ENCODE peak calls at places on chromosomes 4 and X, in nine cellular contexts. One of them, this sample, is unnamed.

GRCh38 chr4:180106997-180107396 is 2136.2 kb upstream of the TENM3 start:
- DNase-seq in thyroid gland: no peak
- DNase-seq in neural crest cell: no peak
- DNase-seq in SK-N-SH: no peak
- DNase-seq in cardiac muscle cell: no peak
- DNase-seq in CD4-positive, alpha-beta T cell: no peak
- DNase-seq in GM06990: no peak
- DNase-seq in HL-60: no peak
- DNase-seq in progenitor cell of endocrine pancreas: no peak
- DNase-seq in this sample: no peak

GRCh38 chr4:147879676-147880075 is 147.8 kb downstream of the ARHGAP10 start:
- DNase-seq in thyroid gland: no peak
- DNase-seq in neural crest cell: no peak
- DNase-seq in SK-N-SH: no peak
- DNase-seq in cardiac muscle cell: no peak
- DNase-seq in CD4-positive, alpha-beta T cell: no peak
- DNase-seq in GM06990: no peak
- DNase-seq in HL-60: no peak
- DNase-seq in progenitor cell of endocrine pancreas: no peak
- DNase-seq in this sample: no peak

GRCh38 chrX:54045563-54046228 is 1.4 kb upstream of the PHF8 start:
- DNase-seq in thyroid gland: peak
- DNase-seq in neural crest cell: no peak
- DNase-seq in SK-N-SH: no peak
- DNase-seq in cardiac muscle cell: no peak
- DNase-seq in CD4-positive, alpha-beta T cell: no peak
- DNase-seq in GM06990: no peak
- DNase-seq in HL-60: no peak
- DNase-seq in progenitor cell of endocrine pancreas: no peak
- DNase-seq in this sample: no peak

GRCh38 chr4:7852568-7853185 is 87.0 kb downstream of the AFAP1 start:
- DNase-seq in thyroid gland: peak
- DNase-seq in neural crest cell: no peak
- DNase-seq in SK-N-SH: no peak
- DNase-seq in cardiac muscle cell: no peak
- DNase-seq in CD4-positive, alpha-beta T cell: no peak
- DNase-seq in GM06990: no peak
- DNase-seq in HL-60: no peak
- DNase-seq in progenitor cell of endocrine pancreas: no peak
- DNase-seq in this sample: no peak

GRCh38 chr4:178322524-178323183 is 880.4 kb upstream of the AGA start:
- DNase-seq in thyroid gland: no peak
- DNase-seq in neural crest cell: no peak
- DNase-seq in SK-N-SH: no peak
- DNase-seq in cardiac muscle cell: no peak
- DNase-seq in CD4-positive, alpha-beta T cell: no peak
- DNase-seq in GM06990: no peak
- DNase-seq in HL-60: no peak
- DNase-seq in progenitor cell of endocrine pancreas: no peak
- DNase-seq in this sample: no peak

GRCh38 chr4:61828960-61829359 is 628.8 kb downstream of the ADGRL3 start:
- DNase-seq in thyroid gland: no peak
- DNase-seq in neural crest cell: no peak
- DNase-seq in SK-N-SH: no peak
- DNase-seq in cardiac muscle cell: no peak
- DNase-seq in CD4-positive, alpha-beta T cell: no peak
- DNase-seq in GM06990: no peak
- DNase-seq in HL-60: no peak
- DNase-seq in progenitor cell of endocrine pancreas: no peak
- DNase-seq in this sample: no peak

GRCh38 chr4:113821851-113822250 is 60.3 kb upstream of the CAMK2D start:
- DNase-seq in thyroid gland: no peak
- DNase-seq in neural crest cell: no peak
- DNase-seq in SK-N-SH: no peak
- DNase-seq in cardiac muscle cell: no peak
- DNase-seq in CD4-positive, alpha-beta T cell: no peak
- DNase-seq in GM06990: no peak
- DNase-seq in HL-60: no peak
- DNase-seq in progenitor cell of endocrine pancreas: no peak
- DNase-seq in this sample: no peak

GRCh38 chr4:105434940-105435339 is 38.9 kb downstream of the PPA2 start:
- DNase-seq in thyroid gland: no peak
- DNase-seq in neural crest cell: no peak
- DNase-seq in SK-N-SH: no peak
- DNase-seq in cardiac muscle cell: no peak
- DNase-seq in CD4-positive, alpha-beta T cell: no peak
- DNase-seq in GM06990: no peak
- DNase-seq in HL-60: no peak
- DNase-seq in progenitor cell of endocrine pancreas: no peak
- DNase-seq in this sample: no peak

GRCh38 chrX:50081282-50081955 is 119.4 kb downstream of the AKAP4 start:
- DNase-seq in thyroid gland: peak
- DNase-seq in neural crest cell: no peak
- DNase-seq in SK-N-SH: peak
- DNase-seq in cardiac muscle cell: peak
- DNase-seq in CD4-positive, alpha-beta T cell: no peak
- DNase-seq in GM06990: no peak
- DNase-seq in HL-60: no peak
- DNase-seq in progenitor cell of endocrine pancreas: no peak
- DNase-seq in this sample: no peak

GRCh38 chrX:134004038-134004437 is 18.6 kb upstream of the GPC3 start:
- DNase-seq in thyroid gland: no peak
- DNase-seq in neural crest cell: no peak
- DNase-seq in SK-N-SH: no peak
- DNase-seq in cardiac muscle cell: no peak
- DNase-seq in CD4-positive, alpha-beta T cell: no peak
- DNase-seq in GM06990: no peak
- DNase-seq in HL-60: no peak
- DNase-seq in progenitor cell of endocrine pancreas: no peak
- DNase-seq in this sample: no peak

GRCh38 chr4:168585168-168586091 is 88.6 kb downstream of the PALLD start:
- DNase-seq in thyroid gland: peak
- DNase-seq in neural crest cell: peak
- DNase-seq in SK-N-SH: peak
- DNase-seq in cardiac muscle cell: peak
- DNase-seq in CD4-positive, alpha-beta T cell: no peak
- DNase-seq in GM06990: no peak
- DNase-seq in HL-60: no peak
- DNase-seq in progenitor cell of endocrine pancreas: peak
- DNase-seq in this sample: no peak

GRCh38 chrX:40012039-40012799 is 85.5 kb downstream of the BCOR start:
- DNase-seq in thyroid gland: peak
- DNase-seq in neural crest cell: no peak
- DNase-seq in SK-N-SH: no peak
- DNase-seq in cardiac muscle cell: no peak
- DNase-seq in CD4-positive, alpha-beta T cell: no peak
- DNase-seq in GM06990: no peak
- DNase-seq in HL-60: no peak
- DNase-seq in progenitor cell of endocrine pancreas: no peak
- DNase-seq in this sample: no peak

GRCh38 chr4:7719354-7720174 is 220.1 kb downstream of the AFAP1 start:
- DNase-seq in thyroid gland: peak
- DNase-seq in neural crest cell: peak
- DNase-seq in SK-N-SH: peak
- DNase-seq in cardiac muscle cell: peak
- DNase-seq in CD4-positive, alpha-beta T cell: peak
- DNase-seq in GM06990: no peak
- DNase-seq in HL-60: no peak
- DNase-seq in progenitor cell of endocrine pancreas: peak
- DNase-seq in this sample: peak

DNA sequence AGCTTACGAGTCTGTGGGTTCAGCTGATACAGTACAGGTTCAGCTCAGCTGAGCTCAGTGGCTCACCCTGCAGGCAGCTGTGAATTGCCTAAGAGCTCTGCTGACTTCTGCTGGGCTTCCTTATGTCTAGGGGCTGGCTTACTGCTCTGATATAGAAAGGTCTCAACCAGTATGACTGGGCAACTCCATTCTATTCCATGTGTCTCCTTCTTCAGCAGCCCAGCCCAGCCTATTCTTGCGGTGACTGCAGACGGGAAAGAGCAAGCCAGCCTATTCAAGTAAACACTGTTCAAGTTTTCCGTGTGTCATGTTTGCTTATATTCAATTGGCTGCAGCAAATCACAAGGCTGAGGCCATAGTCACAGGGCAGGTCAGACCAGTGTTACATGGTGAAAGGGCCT is 615.4 kb upstream of the ZFP42 start:
- DNase-seq in thyroid gland: no peak
- DNase-seq in neural crest cell: no peak
- DNase-seq in SK-N-SH: no peak
- DNase-seq in cardiac muscle cell: peak
- DNase-seq in CD4-positive, alpha-beta T cell: no peak
- DNase-seq in GM06990: no peak
- DNase-seq in HL-60: no peak
- DNase-seq in progenitor cell of endocrine pancreas: no peak
- DNase-seq in this sample: no peak
- TF ChIP-seq CTCF in thyroid gland: no peak
- TF ChIP-seq CTCF in neural crest cell: peak
- TF ChIP-seq CTCF in SK-N-SH: peak
- TF ChIP-seq CTCF in cardiac muscle cell: peak
- TF ChIP-seq CTCF in CD4-positive, alpha-beta T cell: no peak
- TF ChIP-seq CTCF in GM06990: no peak
- TF ChIP-seq CTCF in HL-60: no peak
- TF ChIP-seq CTCF in progenitor cell of endocrine pancreas: peak
- TF ChIP-seq CTCF in this sample: peak

GRCh38 chr4:165347647-165348569 is 20.4 kb downstream of the MSMO1 start:
- DNase-seq in thyroid gland: no peak
- DNase-seq in neural crest cell: no peak
- DNase-seq in SK-N-SH: no peak
- DNase-seq in cardiac muscle cell: no peak
- DNase-seq in CD4-positive, alpha-beta T cell: no peak
- DNase-seq in GM06990: no peak
- DNase-seq in HL-60: no peak
- DNase-seq in progenitor cell of endocrine pancreas: no peak
- DNase-seq in this sample: no peak

GRCh38 chr4:165345663-165346417 is 18.4 kb downstream of the MSMO1 start:
- DNase-seq in thyroid gland: no peak
- DNase-seq in neural crest cell: no peak
- DNase-seq in SK-N-SH: no peak
- DNase-seq in cardiac muscle cell: no peak
- DNase-seq in CD4-positive, alpha-beta T cell: no peak
- DNase-seq in GM06990: no peak
- DNase-seq in HL-60: no peak
- DNase-seq in progenitor cell of endocrine pancreas: no peak
- DNase-seq in this sample: no peak

GRCh38 chr4:165355900-165356300 is 22.9 kb upstream of the CPE start:
- DNase-seq in thyroid gland: peak
- DNase-seq in neural crest cell: peak
- DNase-seq in SK-N-SH: peak
- DNase-seq in cardiac muscle cell: peak
- DNase-seq in CD4-positive, alpha-beta T cell: no peak
- DNase-seq in GM06990: no peak
- DNase-seq in HL-60: no peak
- DNase-seq in progenitor cell of endocrine pancreas: no peak
- DNase-seq in this sample: no peak

DNA sequence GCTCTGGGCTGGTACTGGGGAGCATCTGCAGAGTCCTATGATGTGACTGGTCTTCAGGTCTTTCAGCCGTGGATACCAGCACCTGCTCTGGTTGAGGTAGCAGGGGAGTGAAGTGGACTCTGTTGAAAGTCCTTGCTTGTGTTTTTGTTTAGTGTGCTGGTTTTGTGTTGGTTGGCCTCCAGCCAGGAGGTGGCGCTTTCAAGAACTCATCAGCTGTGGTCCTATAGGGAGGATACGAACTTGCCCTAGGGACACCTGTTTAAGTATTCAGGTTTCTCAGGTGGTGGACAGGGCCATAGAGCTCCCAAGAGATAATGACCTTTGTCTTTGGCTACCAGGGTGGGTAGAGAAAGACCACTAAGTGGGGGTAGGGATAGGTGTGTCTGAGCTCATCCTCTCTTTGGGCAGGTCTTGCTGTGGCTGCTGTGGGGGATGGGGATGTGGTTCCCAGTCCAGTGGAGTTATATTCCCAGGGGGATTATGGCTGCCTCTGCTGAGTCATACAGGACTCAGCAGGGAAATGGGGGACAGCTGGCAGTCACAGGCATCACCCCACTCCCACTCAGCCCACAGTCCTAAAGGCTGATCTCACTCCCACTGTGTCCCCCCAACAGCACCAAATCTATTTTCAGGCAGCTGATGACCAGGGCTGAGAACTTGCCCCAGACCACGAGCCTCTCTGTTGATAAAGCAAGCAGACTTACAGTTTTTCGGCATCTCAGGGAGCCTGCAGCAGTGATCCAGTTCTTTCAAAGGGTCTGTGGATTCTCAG is 24.1 kb downstream of the MSMO1 start:
- DNase-seq in thyroid gland: peak
- DNase-seq in neural crest cell: no peak
- DNase-seq in SK-N-SH: no peak
- DNase-seq in cardiac muscle cell: no peak
- DNase-seq in CD4-positive, alpha-beta T cell: no peak
- DNase-seq in GM06990: no peak
- DNase-seq in HL-60: no peak
- DNase-seq in progenitor cell of endocrine pancreas: no peak
- DNase-seq in this sample: no peak
- TF ChIP-seq CTCF in thyroid gland: no peak
- TF ChIP-seq CTCF in neural crest cell: no peak
- TF ChIP-seq CTCF in SK-N-SH: no peak
- TF ChIP-seq CTCF in cardiac muscle cell: no peak
- TF ChIP-seq CTCF in CD4-positive, alpha-beta T cell: no peak
- TF ChIP-seq CTCF in GM06990: peak
- TF ChIP-seq CTCF in HL-60: no peak
- TF ChIP-seq CTCF in progenitor cell of endocrine pancreas: no peak
- TF ChIP-seq CTCF in this sample: no peak

DNA sequence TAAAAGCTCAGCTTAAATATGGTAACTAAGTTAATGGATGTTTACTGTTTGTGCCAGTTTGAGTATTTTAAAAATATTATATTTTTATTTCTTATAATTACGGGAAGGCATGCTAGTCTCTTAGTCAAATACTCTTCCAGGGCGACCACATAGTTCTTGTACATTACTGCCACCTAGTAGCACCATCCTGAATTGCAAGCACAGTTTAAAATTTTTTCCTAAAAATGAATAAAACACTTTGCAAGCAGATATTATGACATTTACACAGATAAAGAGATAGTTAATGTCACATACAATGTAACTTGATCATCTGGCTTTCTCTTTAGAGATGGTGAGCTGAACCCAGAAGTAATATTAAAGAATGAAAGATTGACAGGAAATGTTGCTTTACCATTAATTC is 11.5 kb downstream of the NDP start:
- DNase-seq in thyroid gland: no peak
- DNase-seq in neural crest cell: no peak
- DNase-seq in SK-N-SH: no peak
- DNase-seq in cardiac muscle cell: no peak
- DNase-seq in CD4-positive, alpha-beta T cell: no peak
- DNase-seq in GM06990: no peak
- DNase-seq in HL-60: peak
- DNase-seq in progenitor cell of endocrine pancreas: no peak
- DNase-seq in this sample: no peak
- TF ChIP-seq CTCF in thyroid gland: no peak
- TF ChIP-seq CTCF in neural crest cell: peak
- TF ChIP-seq CTCF in SK-N-SH: peak
- TF ChIP-seq CTCF in cardiac muscle cell: no peak
- TF ChIP-seq CTCF in CD4-positive, alpha-beta T cell: no peak
- TF ChIP-seq CTCF in GM06990: peak
- TF ChIP-seq CTCF in HL-60: peak
- TF ChIP-seq CTCF in progenitor cell of endocrine pancreas: no peak
- TF ChIP-seq CTCF in this sample: no peak

DNA sequence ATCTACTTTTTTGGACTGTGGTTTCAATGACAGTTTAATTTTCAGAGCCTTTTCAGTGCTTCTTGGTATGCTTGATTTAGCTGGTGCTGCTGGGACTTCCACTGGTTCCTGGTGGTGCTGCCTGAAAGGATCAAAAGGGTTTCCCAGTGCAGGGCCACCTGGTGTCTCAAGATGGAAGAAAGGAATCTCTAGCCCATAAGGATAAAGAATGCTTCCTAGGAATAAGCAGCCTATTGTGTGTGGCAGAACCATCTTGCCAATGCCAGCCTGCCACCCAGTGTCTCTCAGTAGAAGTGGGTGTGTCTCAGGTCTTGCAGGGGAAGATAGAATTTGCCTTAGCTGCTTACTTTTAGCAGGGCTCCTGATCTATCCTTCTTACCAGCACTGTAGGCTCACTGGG is 15.0 kb upstream of the RAI2 start:
- DNase-seq in thyroid gland: no peak
- DNase-seq in neural crest cell: no peak
- DNase-seq in SK-N-SH: no peak
- DNase-seq in cardiac muscle cell: no peak
- DNase-seq in CD4-positive, alpha-beta T cell: no peak
- DNase-seq in GM06990: no peak
- DNase-seq in HL-60: no peak
- DNase-seq in progenitor cell of endocrine pancreas: no peak
- DNase-seq in this sample: no peak
- TF ChIP-seq CTCF in thyroid gland: no peak
- TF ChIP-seq CTCF in neural crest cell: no peak
- TF ChIP-seq CTCF in SK-N-SH: no peak
- TF ChIP-seq CTCF in cardiac muscle cell: no peak
- TF ChIP-seq CTCF in CD4-positive, alpha-beta T cell: no peak
- TF ChIP-seq CTCF in GM06990: no peak
- TF ChIP-seq CTCF in HL-60: no peak
- TF ChIP-seq CTCF in progenitor cell of endocrine pancreas: no peak
- TF ChIP-seq CTCF in this sample: no peak